ENCODE peak calls at places on chromosomes 11 and 22, in four cellular contexts. Y is uterus; U is activated CD4-positive, alpha-beta T cell treated with anti-CD3 and anti-CD28 coated beads, Interleukin-2, amount 50 U/mL, for 1 hour; R is stimulated activated CD4-positive, alpha-beta T cell treated with anti-CD3 and anti-CD28 coated beads, TNF-alpha, amount 100 ng/mL, for 24 hours. A is an unnamed sample.

GRCh38 chr11:125084057-125084416 is 20.9 kb downstream of the SLC37A2 start:
- DNase-seq in Y (no peak), U (no peak), R (no peak), A (no peak)

GRCh38 chr11:125373426-125374391 is 122.4 kb downstream of the FEZ1 start:
- DNase-seq in Y (no peak), U (no peak), R (no peak), A (no peak)

GRCh38 chr11:118156531-118157185 is 4.0 kb upstream of the SCN4B start:
- DNase-seq in Y (no peak), U (peak), R (peak), A (no peak)

GRCh38 chr11:85483861-85484260 is 143.3 kb downstream of the DLG2 start:
- DNase-seq in Y (no peak), U (no peak), R (no peak), A (no peak)

GRCh38 chr11:32426819-32427615 is 8.3 kb downstream of the WT1 start:
- DNase-seq in Y (peak), U (no peak), R (no peak), A (no peak)

GRCh38 chr22:26942301-26942927 is 285.0 kb downstream of the MIAT start:
- DNase-seq in Y (no peak), U (no peak), R (no peak), A (no peak)

GRCh38 chr11:112277937-112278336 is 17.3 kb upstream of the PLET1 start:
- DNase-seq in Y (no peak), U (no peak), R (no peak), A (no peak)

GRCh38 chr11:118938491-118939411 is 13.0 kb upstream of the BCL9L start:
- DNase-seq in Y (no peak), U (no peak), R (no peak), A (no peak)

GRCh38 chr11:116454020-116454645 is 318.7 kb downstream of the BUD13 start:
- DNase-seq in Y (peak), U (no peak), R (peak), A (no peak)

GRCh38 chr11:126466288-126467045 is 111.0 kb downstream of the ST3GAL4 start:
- DNase-seq in Y (no peak), U (no peak), R (no peak), A (no peak)

GRCh38 chr11:33984682-33985389 is 66.7 kb upstream of the CAPRIN1 start:
- DNase-seq in Y (no peak), U (no peak), R (no peak), A (no peak)

GRCh38 chr22:47692811-47693210 is 930.4 kb downstream of the TBC1D22A start:
- DNase-seq in Y (no peak), U (no peak), R (no peak), A (no peak)

GRCh38 chr11:129067454-129067853 is 124.7 kb downstream of the ARHGAP32 start:
- DNase-seq in Y (no peak), U (no peak), R (no peak), A (no peak)

GRCh38 chr11:87926250-87926970 is 248.8 kb downstream of the RAB38 start:
- DNase-seq in Y (no peak), U (no peak), R (no peak), A (no peak)

GRCh38 chr22:23849009-23850006 is 8.4 kb upstream of the SLC2A11 start:
- DNase-seq in Y (peak), U (peak), R (peak), A (peak)

GRCh38 chr22:50302041-50302541 is 5.4 kb downstream of the PLXNB2 start:
- DNase-seq in Y (no peak), U (no peak), R (no peak), A (no peak)

GRCh38 chr11:65382804-65383368 is 440 bp upstream of the SLC25A45 start:
- DNase-seq in Y (no peak), U (no peak), R (no peak), A (no peak)

A was measured in activated T-helper 9 cell treated with anti-CD3 and anti-CD28 coated beads, Interleukin-2, amount 50 U/mL, for 16 hours.